ENCODE peak calls at places on chromosomes 2 and 18, in five cellular contexts. One of them, this sample, is unnamed.

GRCh38 chr2:36707050-36707449 is 10.5 kb downstream of the VIT start:
- DNase-seq in AML-193: no peak
- DNase-seq in stimulated activated CD4-positive, alpha-beta T cell treated with anti-CD3 and anti-CD28 coated beads, Interleukin-15, amount 100 ng/mL, for 1 hour: no peak
- DNase-seq in nucleus accumbens: no peak
- DNase-seq in T-helper 9 cell: no peak
- DNase-seq in this sample: no peak

GRCh38 chr2:222976521-222977076 is 75.4 kb upstream of the KCNE4 start:
- DNase-seq in AML-193: peak; percentile 27
- DNase-seq in stimulated activated CD4-positive, alpha-beta T cell treated with anti-CD3 and anti-CD28 coated beads, Interleukin-15, amount 100 ng/mL, for 1 hour: no peak
- DNase-seq in T-helper 9 cell: no peak
- DNase-seq in nucleus accumbens: no peak
- DNase-seq in this sample: no peak

GRCh38 chr2:215504547-215504946 is 68.7 kb upstream of the FN1 start:
- DNase-seq in AML-193: no peak
- DNase-seq in stimulated activated CD4-positive, alpha-beta T cell treated with anti-CD3 and anti-CD28 coated beads, Interleukin-15, amount 100 ng/mL, for 1 hour: no peak
- DNase-seq in T-helper 9 cell: no peak
- DNase-seq in nucleus accumbens: no peak
- DNase-seq in this sample: no peak

GRCh38 chr2:231364061-231364460 is 31.4 kb upstream of the B3GNT7 start:
- DNase-seq in T-helper 9 cell: no peak
- DNase-seq in stimulated activated CD4-positive, alpha-beta T cell treated with anti-CD3 and anti-CD28 coated beads, Interleukin-15, amount 100 ng/mL, for 1 hour: no peak
- DNase-seq in AML-193: no peak
- DNase-seq in nucleus accumbens: no peak
- DNase-seq in this sample: no peak

GRCh38 chr2:96730212-96730611 is 9.7 kb downstream of the LMAN2L start:
- DNase-seq in nucleus accumbens: no peak
- DNase-seq in stimulated activated CD4-positive, alpha-beta T cell treated with anti-CD3 and anti-CD28 coated beads, Interleukin-15, amount 100 ng/mL, for 1 hour: no peak
- DNase-seq in AML-193: no peak
- DNase-seq in T-helper 9 cell: no peak
- DNase-seq in this sample: no peak

GRCh38 chr18:5370332-5370731 is 74.8 kb upstream of the ZBTB14 start:
- DNase-seq in T-helper 9 cell: no peak
- DNase-seq in AML-193: no peak
- DNase-seq in stimulated activated CD4-positive, alpha-beta T cell treated with anti-CD3 and anti-CD28 coated beads, Interleukin-15, amount 100 ng/mL, for 1 hour: no peak
- DNase-seq in nucleus accumbens: no peak
- DNase-seq in this sample: no peak

GRCh38 chr2:190879474-190880373 is 897 bp upstream of the GLS start:
- DNase-seq in T-helper 9 cell: peak; percentile 26
- DNase-seq in stimulated activated CD4-positive, alpha-beta T cell treated with anti-CD3 and anti-CD28 coated beads, Interleukin-15, amount 100 ng/mL, for 1 hour: peak; percentile 27
- DNase-seq in nucleus accumbens: no peak
- DNase-seq in AML-193: no peak
- DNase-seq in this sample: peak; percentile 21

GRCh38 chr2:218883491-218884490 is 3.1 kb downstream of the WNT10A start:
- DNase-seq in nucleus accumbens: no peak
- DNase-seq in stimulated activated CD4-positive, alpha-beta T cell treated with anti-CD3 and anti-CD28 coated beads, Interleukin-15, amount 100 ng/mL, for 1 hour: no peak
- DNase-seq in T-helper 9 cell: peak; percentile 37
- DNase-seq in AML-193: no peak
- DNase-seq in this sample: no peak

GRCh38 chr18:63159590-63159989 is 160.0 kb downstream of the BCL2 start:
- DNase-seq in stimulated activated CD4-positive, alpha-beta T cell treated with anti-CD3 and anti-CD28 coated beads, Interleukin-15, amount 100 ng/mL, for 1 hour: peak; percentile 16
- DNase-seq in T-helper 9 cell: no peak
- DNase-seq in nucleus accumbens: no peak
- DNase-seq in AML-193: no peak
- DNase-seq in this sample: no peak

GRCh38 chr2:62077239-62077638 is 118.7 kb upstream of the B3GNT2 start:
- DNase-seq in nucleus accumbens: no peak
- DNase-seq in T-helper 9 cell: no peak
- DNase-seq in AML-193: no peak
- DNase-seq in stimulated activated CD4-positive, alpha-beta T cell treated with anti-CD3 and anti-CD28 coated beads, Interleukin-15, amount 100 ng/mL, for 1 hour: no peak
- DNase-seq in this sample: no peak

GRCh38 chr2:29314816-29315571 is 199.8 kb downstream of the CLIP4 start:
- DNase-seq in nucleus accumbens: peak; percentile 37
- DNase-seq in AML-193: no peak
- DNase-seq in T-helper 9 cell: peak; percentile 33
- DNase-seq in stimulated activated CD4-positive, alpha-beta T cell treated with anti-CD3 and anti-CD28 coated beads, Interleukin-15, amount 100 ng/mL, for 1 hour: peak; percentile 21
- DNase-seq in this sample: peak; percentile 7

GRCh38 chr2:40281021-40281940 is 170.6 kb downstream of the SLC8A1 start:
- DNase-seq in stimulated activated CD4-positive, alpha-beta T cell treated with anti-CD3 and anti-CD28 coated beads, Interleukin-15, amount 100 ng/mL, for 1 hour: no peak
- DNase-seq in T-helper 9 cell: no peak
- DNase-seq in AML-193: no peak
- DNase-seq in nucleus accumbens: no peak
- DNase-seq in this sample: no peak

GRCh38 chr2:487495-488079 is 189.6 kb downstream of the TMEM18 start:
- DNase-seq in T-helper 9 cell: no peak
- DNase-seq in nucleus accumbens: no peak
- DNase-seq in stimulated activated CD4-positive, alpha-beta T cell treated with anti-CD3 and anti-CD28 coated beads, Interleukin-15, amount 100 ng/mL, for 1 hour: no peak
- DNase-seq in AML-193: no peak
- DNase-seq in this sample: no peak

GRCh38 chr18:44700652-44701051 is 20.0 kb downstream of the SETBP1 start:
- DNase-seq in stimulated activated CD4-positive, alpha-beta T cell treated with anti-CD3 and anti-CD28 coated beads, Interleukin-15, amount 100 ng/mL, for 1 hour: no peak
- DNase-seq in AML-193: no peak
- DNase-seq in nucleus accumbens: no peak
- DNase-seq in T-helper 9 cell: no peak
- DNase-seq in this sample: no peak

GRCh38 chr2:199830531-199830930 is 20.5 kb downstream of the FTCDNL1 start:
- DNase-seq in AML-193: no peak
- DNase-seq in nucleus accumbens: no peak
- DNase-seq in T-helper 9 cell: no peak
- DNase-seq in stimulated activated CD4-positive, alpha-beta T cell treated with anti-CD3 and anti-CD28 coated beads, Interleukin-15, amount 100 ng/mL, for 1 hour: no peak
- DNase-seq in this sample: no peak

GRCh38 chr2:134207589-134208209 is 46.2 kb upstream of the MGAT5 start:
- DNase-seq in nucleus accumbens: no peak
- DNase-seq in stimulated activated CD4-positive, alpha-beta T cell treated with anti-CD3 and anti-CD28 coated beads, Interleukin-15, amount 100 ng/mL, for 1 hour: peak; percentile 46
- DNase-seq in T-helper 9 cell: peak; percentile 53
- DNase-seq in AML-193: peak; percentile 58
- DNase-seq in this sample: peak; percentile 4

GRCh38 chr18:78993014-78993926 is 13.7 kb downstream of the SALL3 start:
- DNase-seq in AML-193: no peak
- DNase-seq in stimulated activated CD4-positive, alpha-beta T cell treated with anti-CD3 and anti-CD28 coated beads, Interleukin-15, amount 100 ng/mL, for 1 hour: no peak
- DNase-seq in T-helper 9 cell: no peak
- DNase-seq in nucleus accumbens: no peak
- DNase-seq in this sample: no peak

GRCh38 chr2:3008551-3009498 is 368.8 kb downstream of the EIPR1 start:
- DNase-seq in T-helper 9 cell: no peak
- DNase-seq in nucleus accumbens: no peak
- DNase-seq in AML-193: no peak
- DNase-seq in stimulated activated CD4-positive, alpha-beta T cell treated with anti-CD3 and anti-CD28 coated beads, Interleukin-15, amount 100 ng/mL, for 1 hour: no peak
- DNase-seq in this sample: no peak

This sample was measured in activated gamma-delta T cell.